ENCODE peak calls at places on chromosomes 5 and 9, in five cellular contexts. One of them, this sample, is unnamed.

GRCh38 chr5:133924221-133924920 is 44.1 kb downstream of the C5orf15 start:
- DNase-seq in AG10803: peak
- DNase-seq in left lung: no peak
- DNase-seq in psoas muscle: no peak
- DNase-seq in retinal pigment epithelial cell: no peak
- DNase-seq in this sample: no peak

GRCh38 chr9:132244582-132245455 is 83.0 kb downstream of the NTNG2 start:
- DNase-seq in AG10803: peak
- DNase-seq in left lung: no peak
- DNase-seq in psoas muscle: no peak
- DNase-seq in retinal pigment epithelial cell: no peak
- DNase-seq in this sample: no peak

GRCh38 chr5:111954516-111955337 is 197.7 kb upstream of the NREP start:
- DNase-seq in AG10803: peak
- DNase-seq in left lung: no peak
- DNase-seq in psoas muscle: no peak
- DNase-seq in retinal pigment epithelial cell: no peak
- DNase-seq in this sample: peak

GRCh38 chr9:92463989-92464388 is 18.3 kb downstream of the ASPN start:
- DNase-seq in AG10803: peak
- DNase-seq in left lung: no peak
- DNase-seq in psoas muscle: no peak
- DNase-seq in retinal pigment epithelial cell: peak
- DNase-seq in this sample: peak

GRCh38 chr5:19927919-19928318 is 60.1 kb downstream of the CDH18 start:
- DNase-seq in AG10803: no peak
- DNase-seq in left lung: no peak
- DNase-seq in psoas muscle: no peak
- DNase-seq in retinal pigment epithelial cell: no peak
- DNase-seq in this sample: no peak

GRCh38 chr5:163758283-163758711 is 252.9 kb downstream of the MAT2B start:
- DNase-seq in AG10803: no peak
- DNase-seq in left lung: no peak
- DNase-seq in psoas muscle: no peak
- DNase-seq in retinal pigment epithelial cell: peak
- DNase-seq in this sample: no peak

GRCh38 chr5:68251804-68252648 is 36.5 kb downstream of the PIK3R1 start:
- DNase-seq in AG10803: peak
- DNase-seq in left lung: no peak
- DNase-seq in psoas muscle: peak
- DNase-seq in retinal pigment epithelial cell: no peak
- DNase-seq in this sample: peak

GRCh38 chr5:6744841-6745705 is 31.8 kb downstream of the TENT4A start:
- DNase-seq in AG10803: no peak
- DNase-seq in left lung: no peak
- DNase-seq in psoas muscle: no peak
- DNase-seq in retinal pigment epithelial cell: no peak
- DNase-seq in this sample: no peak

GRCh38 chr9:87372401-87372851 is 125.2 kb upstream of the DAPK1 start:
- DNase-seq in AG10803: no peak
- DNase-seq in left lung: no peak
- DNase-seq in psoas muscle: no peak
- DNase-seq in retinal pigment epithelial cell: no peak
- DNase-seq in this sample: no peak

GRCh38 chr9:82206490-82206889 is 217.9 kb downstream of the SPATA31D1 start:
- DNase-seq in AG10803: no peak
- DNase-seq in left lung: no peak
- DNase-seq in psoas muscle: no peak
- DNase-seq in retinal pigment epithelial cell: no peak
- DNase-seq in this sample: peak

GRCh38 chr5:155625897-155626543 is 612.5 kb downstream of the KIF4B start:
- DNase-seq in AG10803: no peak
- DNase-seq in left lung: no peak
- DNase-seq in psoas muscle: no peak
- DNase-seq in retinal pigment epithelial cell: no peak
- DNase-seq in this sample: no peak

GRCh38 chr9:105007143-105007542 is 79.2 kb upstream of the ABCA1 start:
- DNase-seq in AG10803: peak
- DNase-seq in left lung: peak
- DNase-seq in psoas muscle: peak
- DNase-seq in retinal pigment epithelial cell: peak
- DNase-seq in this sample: peak

GRCh38 chr9:8486095-8486494 is 686.5 kb upstream of the DMAC1 start:
- DNase-seq in AG10803: no peak
- DNase-seq in left lung: no peak
- DNase-seq in psoas muscle: no peak
- DNase-seq in retinal pigment epithelial cell: peak
- DNase-seq in this sample: no peak

GRCh38 chr9:2116073-2116472 is 100.9 kb downstream of the SMARCA2 start:
- DNase-seq in AG10803: peak
- DNase-seq in left lung: no peak
- DNase-seq in psoas muscle: no peak
- DNase-seq in retinal pigment epithelial cell: no peak
- DNase-seq in this sample: peak

GRCh38 chr5:40273936-40274335 is 405.8 kb upstream of the PTGER4 start:
- DNase-seq in AG10803: no peak
- DNase-seq in left lung: no peak
- DNase-seq in psoas muscle: no peak
- DNase-seq in retinal pigment epithelial cell: no peak
- DNase-seq in this sample: peak

GRCh38 chr5:1494780-1495524 is 28.8 kb downstream of the LPCAT1 start:
- DNase-seq in AG10803: no peak
- DNase-seq in left lung: peak
- DNase-seq in psoas muscle: no peak
- DNase-seq in retinal pigment epithelial cell: no peak
- DNase-seq in this sample: no peak

GRCh38 chr5:14006823-14007510 is 62.5 kb upstream of the DNAH5 start:
- DNase-seq in AG10803: no peak
- DNase-seq in left lung: no peak
- DNase-seq in psoas muscle: peak
- DNase-seq in retinal pigment epithelial cell: no peak
- DNase-seq in this sample: no peak

GRCh38 chr5:88691945-88692868 is 190.8 kb downstream of the MEF2C start:
- DNase-seq in AG10803: no peak
- DNase-seq in left lung: no peak
- DNase-seq in psoas muscle: no peak
- DNase-seq in retinal pigment epithelial cell: no peak
- DNase-seq in this sample: no peak

GRCh38 chr9:127662617-127663016 is 44.2 kb upstream of the CFAP157 start:
- DNase-seq in AG10803: no peak
- DNase-seq in left lung: no peak
- DNase-seq in psoas muscle: no peak
- DNase-seq in retinal pigment epithelial cell: no peak
- DNase-seq in this sample: no peak

GRCh38 chr5:172897691-172898512 is 61.3 kb upstream of the RPL26L1 start:
- DNase-seq in AG10803: peak
- DNase-seq in left lung: no peak
- DNase-seq in psoas muscle: peak
- DNase-seq in retinal pigment epithelial cell: peak
- DNase-seq in this sample: peak
- TF ChIP-seq CTCF in AG10803: peak
- TF ChIP-seq CTCF in left lung: no peak
- TF ChIP-seq CTCF in psoas muscle: no peak
- TF ChIP-seq CTCF in retinal pigment epithelial cell: peak
- TF ChIP-seq CTCF in this sample: peak

GRCh38 chr5:168578506-168579205 is 512 bp downstream of the PANK3 start:
- DNase-seq in AG10803: no peak
- DNase-seq in left lung: no peak
- DNase-seq in psoas muscle: no peak
- DNase-seq in retinal pigment epithelial cell: no peak
- DNase-seq in this sample: no peak
- TF ChIP-seq CTCF in AG10803: no peak
- TF ChIP-seq CTCF in left lung: no peak
- TF ChIP-seq CTCF in psoas muscle: no peak
- TF ChIP-seq CTCF in retinal pigment epithelial cell: peak
- TF ChIP-seq CTCF in this sample: peak

GRCh38 chr5:169711826-169712225 is 74.8 kb downstream of the DOCK2 start:
- DNase-seq in AG10803: peak
- DNase-seq in left lung: no peak
- DNase-seq in psoas muscle: no peak
- DNase-seq in retinal pigment epithelial cell: no peak
- DNase-seq in this sample: no peak
- TF ChIP-seq CTCF in AG10803: no peak
- TF ChIP-seq CTCF in left lung: no peak
- TF ChIP-seq CTCF in psoas muscle: no peak
- TF ChIP-seq CTCF in retinal pigment epithelial cell: no peak
- TF ChIP-seq CTCF in this sample: no peak

GRCh38 chr5:131008329-131008728 is 156.7 kb downstream of the HINT1 start:
- DNase-seq in AG10803: no peak
- DNase-seq in left lung: no peak
- DNase-seq in psoas muscle: no peak
- DNase-seq in retinal pigment epithelial cell: no peak
- DNase-seq in this sample: no peak

GRCh38 chr5:131001507-131001906 is 163.5 kb downstream of the HINT1 start:
- DNase-seq in AG10803: no peak
- DNase-seq in left lung: no peak
- DNase-seq in psoas muscle: no peak
- DNase-seq in retinal pigment epithelial cell: no peak
- DNase-seq in this sample: no peak

GRCh38 chr5:131000289-131000688 is 164.8 kb downstream of the HINT1 start:
- DNase-seq in AG10803: no peak
- DNase-seq in left lung: no peak
- DNase-seq in psoas muscle: no peak
- DNase-seq in retinal pigment epithelial cell: no peak
- DNase-seq in this sample: no peak

GRCh38 chr5:131005963-131006684 is 158.9 kb downstream of the HINT1 start:
- DNase-seq in AG10803: peak
- DNase-seq in left lung: no peak
- DNase-seq in psoas muscle: no peak
- DNase-seq in retinal pigment epithelial cell: no peak
- DNase-seq in this sample: no peak
- TF ChIP-seq CTCF in AG10803: peak
- TF ChIP-seq CTCF in left lung: no peak
- TF ChIP-seq CTCF in psoas muscle: no peak
- TF ChIP-seq CTCF in retinal pigment epithelial cell: no peak
- TF ChIP-seq CTCF in this sample: no peak

GRCh38 chr9:86282077-86282978 is at the start of gene ISCA1:
- DNase-seq in AG10803: peak
- DNase-seq in left lung: peak
- DNase-seq in psoas muscle: peak
- DNase-seq in retinal pigment epithelial cell: peak
- DNase-seq in this sample: peak
- TF ChIP-seq CTCF in AG10803: no peak
- TF ChIP-seq CTCF in left lung: no peak
- TF ChIP-seq CTCF in psoas muscle: no peak
- TF ChIP-seq CTCF in retinal pigment epithelial cell: no peak
- TF ChIP-seq CTCF in this sample: no peak

DNA sequence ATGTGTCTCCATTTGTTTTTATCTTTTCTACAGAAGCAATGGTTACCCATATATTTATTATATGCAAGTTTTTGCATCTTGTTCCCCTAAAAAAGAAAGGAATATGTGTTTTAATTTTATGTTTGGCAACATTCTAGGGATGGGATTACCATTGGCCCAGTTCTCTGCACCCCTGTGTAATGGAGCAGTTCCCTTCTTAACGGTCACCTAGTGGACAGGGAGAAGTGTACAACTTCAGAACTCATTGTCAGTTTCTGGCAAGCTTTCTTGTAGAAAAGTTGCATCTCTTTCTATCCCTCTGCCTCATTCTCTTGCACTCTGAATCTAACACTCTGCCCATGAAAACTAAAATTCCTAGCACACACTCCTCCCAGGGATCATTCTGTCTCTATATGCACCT is 78.2 kb downstream of the DOCK8 start:
- DNase-seq in AG10803: no peak
- DNase-seq in left lung: no peak
- DNase-seq in psoas muscle: no peak
- DNase-seq in retinal pigment epithelial cell: no peak
- DNase-seq in this sample: no peak
- TF ChIP-seq CTCF in AG10803: no peak
- TF ChIP-seq CTCF in left lung: no peak
- TF ChIP-seq CTCF in psoas muscle: no peak
- TF ChIP-seq CTCF in retinal pigment epithelial cell: peak
- TF ChIP-seq CTCF in this sample: peak

GRCh38 chr9:109205526-109205925 is 38.5 kb upstream of the FRRS1L start:
- DNase-seq in AG10803: no peak
- DNase-seq in left lung: no peak
- DNase-seq in psoas muscle: no peak
- DNase-seq in retinal pigment epithelial cell: no peak
- DNase-seq in this sample: no peak
- TF ChIP-seq CTCF in AG10803: no peak
- TF ChIP-seq CTCF in left lung: no peak
- TF ChIP-seq CTCF in psoas muscle: no peak
- TF ChIP-seq CTCF in retinal pigment epithelial cell: peak
- TF ChIP-seq CTCF in this sample: no peak